ENCODE peak calls at places on chromosomes 16 and 17, in seven cellular contexts. A, Q, X, F, N, J and E are unnamed samples.

GRCh38 chr16:47016700-47017133 is 43.2 kb upstream of the DNAJA2 start:
- DNase-seq in A (no peak), Q (no peak), X (no peak), F (no peak), N (no peak), J (no peak), E (no peak)

GRCh38 chr17:82905130-82905529 is 65.3 kb upstream of the ZNF750 start:
- DNase-seq in A (no peak), Q (no peak), X (no peak), F (no peak), N (no peak), J (no peak), E (no peak)

GRCh38 chr16:10729649-10730048 is 14.0 kb upstream of the NUBP1 start:
- DNase-seq in A (peak), Q (no peak), X (peak), F (no peak), N (no peak), J (peak), E (no peak)

GRCh38 chr16:66950971-66951790 is 9.9 kb upstream of the CES3 start:
- DNase-seq in A (no peak), Q (no peak), X (no peak), F (no peak), N (no peak), J (no peak), E (no peak)

GRCh38 chr16:4615389-4616046 is 830 bp upstream of the UBALD1 start:
- DNase-seq in A (no peak), Q (peak), X (no peak), F (no peak), N (no peak), J (no peak), E (no peak)

GRCh38 chr17:2054262-2054739 is 602 bp upstream of the HIC1 start:
- DNase-seq in A (no peak), Q (no peak), X (peak), F (peak), N (no peak), J (no peak), E (no peak)

GRCh38 chr17:65154770-65155589 is 17.8 kb downstream of the RGS9 start:
- DNase-seq in A (no peak), Q (no peak), X (no peak), F (no peak), N (no peak), J (peak), E (peak)

GRCh38 chr17:64732336-64733006 is 70.4 kb upstream of the SMURF2 start:
- DNase-seq in A (peak), Q (no peak), X (no peak), F (no peak), N (no peak), J (peak), E (no peak)

GRCh38 chr17:28972437-28972836 is 21.1 kb upstream of the PHF12 start:
- DNase-seq in A (no peak), Q (no peak), X (no peak), F (no peak), N (no peak), J (no peak), E (no peak)

GRCh38 chr16:1556254-1556653 is 22.8 kb downstream of the TMEM204 start:
- DNase-seq in A (no peak), Q (no peak), X (no peak), F (no peak), N (no peak), J (no peak), E (no peak)

GRCh38 chr17:18225562-18226283 is at the start of gene LLGL1:
- DNase-seq in A (peak), Q (no peak), X (no peak), F (no peak), N (no peak), J (no peak), E (no peak)

GRCh38 chr16:82252582-82252981 is 82.6 kb upstream of the MPHOSPH6 start:
- DNase-seq in A (no peak), Q (no peak), X (no peak), F (no peak), N (no peak), J (no peak), E (no peak)

GRCh38 chr17:18070861-18071340 is 16.8 kb upstream of the DRG2 start:
- DNase-seq in A (no peak), Q (no peak), X (peak), F (no peak), N (peak), J (peak), E (no peak)

GRCh38 chr16:52912565-52913173 is 140.0 kb downstream of the CHD9NB start:
- DNase-seq in A (peak), Q (peak), X (peak), F (peak), N (peak), J (peak), E (peak)

GRCh38 chr16:14502256-14502875 is 127.7 kb downstream of the PARN start:
- DNase-seq in A (no peak), Q (no peak), X (no peak), F (no peak), N (no peak), J (no peak), E (no peak)

GRCh38 chr16:69855587-69855986 is 93.5 kb downstream of the WWP2 start:
- DNase-seq in A (no peak), Q (no peak), X (no peak), F (no peak), N (no peak), J (no peak), E (no peak)

GRCh38 chr17:81337449-81337848 is 42.3 kb upstream of the SLC38A10 start:
- DNase-seq in A (no peak), Q (peak), X (peak), F (peak), N (no peak), J (no peak), E (no peak)

GRCh38 chr16:89844739-89845339 is 16.6 kb downstream of the SPIRE2 start:
- DNase-seq in A (no peak), Q (no peak), X (no peak), F (no peak), N (no peak), J (no peak), E (no peak)

GRCh38 chr17:12927541-12928425 is 90.0 kb downstream of the ELAC2 start:
- DNase-seq in A (no peak), Q (no peak), X (no peak), F (no peak), N (no peak), J (no peak), E (no peak)

GRCh38 chr16:9713151-9713550 is 469.1 kb downstream of the GRIN2A start:
- DNase-seq in A (no peak), Q (no peak), X (peak), F (no peak), N (no peak), J (no peak), E (no peak)

GRCh38 chr17:45029758-45030423 is 21.5 kb downstream of the DCAKD start:
- DNase-seq in A (no peak), Q (no peak), X (no peak), F (no peak), N (no peak), J (no peak), E (no peak)

GRCh38 chr17:14604920-14605599 is 304.2 kb downstream of the HS3ST3B1 start:
- DNase-seq in A (peak), Q (peak), X (no peak), F (peak), N (no peak), J (no peak), E (no peak)
- H3K4me3 ChIP-seq in A (no peak), Q (no peak), X (no peak), F (no peak), N (no peak), J (no peak), E (no peak)

GRCh38 chr17:11900103-11900502 is 97.2 kb downstream of the ZNF18 start:
- DNase-seq in A (no peak), Q (no peak), X (no peak), F (no peak), N (no peak), J (no peak), E (no peak)

GRCh38 chr17:11901901-11902300 is 95.4 kb downstream of the ZNF18 start:
- DNase-seq in A (no peak), Q (no peak), X (no peak), F (no peak), N (no peak), J (no peak), E (no peak)

GRCh38 chr17:11900655-11901054 is 96.6 kb downstream of the ZNF18 start:
- DNase-seq in A (no peak), Q (no peak), X (no peak), F (no peak), N (no peak), J (no peak), E (no peak)

GRCh38 chr17:11898526-11899235 is 98.6 kb downstream of the ZNF18 start:
- DNase-seq in A (no peak), Q (no peak), X (no peak), F (no peak), N (no peak), J (no peak), E (no peak)

GRCh38 chr17:11899494-11899893 is 97.8 kb downstream of the ZNF18 start:
- DNase-seq in A (no peak), Q (no peak), X (peak), F (no peak), N (no peak), J (no peak), E (no peak)
- TF ChIP-seq CTCF in A (no peak), Q (no peak), X (peak), F (no peak), N (no peak), J (no peak), E (no peak)

DNA sequence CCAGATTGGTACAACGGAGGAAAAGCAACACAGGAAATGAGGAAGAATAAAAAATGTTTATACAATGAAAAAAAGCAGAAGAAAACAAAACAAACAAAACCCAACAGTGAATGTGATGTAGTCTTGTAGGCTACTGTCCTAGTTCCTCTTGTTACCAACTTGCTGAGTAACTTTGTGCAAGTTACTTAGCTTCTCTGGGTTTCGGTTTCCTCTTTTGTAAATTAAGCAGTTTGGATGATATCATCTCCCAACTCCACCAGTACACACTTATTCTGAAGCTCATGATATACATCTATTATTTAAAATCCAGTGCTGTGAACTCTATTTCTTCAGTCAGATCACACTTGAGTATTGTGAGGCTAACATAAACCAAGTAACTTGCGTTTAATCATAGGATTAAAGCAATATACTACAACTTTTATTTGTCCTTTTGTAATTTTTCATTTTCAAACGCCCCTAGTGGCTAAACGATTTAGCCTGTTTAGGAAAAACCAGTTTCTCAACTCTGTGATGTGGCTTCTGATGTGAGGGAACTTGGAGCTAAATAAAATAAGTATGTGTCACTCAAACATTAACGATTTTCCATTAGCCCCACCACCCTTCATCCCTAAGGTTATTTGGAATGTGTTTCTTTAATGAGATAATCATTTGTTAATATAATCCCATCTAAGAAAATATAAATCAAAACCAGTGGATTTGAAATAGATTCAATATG is 1.4 kb upstream of the UNK start:
- DNase-seq in A (no peak), Q (no peak), X (peak), F (peak), N (no peak), J (peak), E (no peak)
- H3K4me3 ChIP-seq in A (peak), Q (peak), X (no peak), F (no peak), N (no peak), J (peak), E (no peak)

GRCh38 chr16:29877266-29877961 is 14.4 kb upstream of the CDIPT start:
- DNase-seq in A (no peak), Q (peak), X (peak), F (no peak), N (no peak), J (peak), E (no peak)

GRCh38 chr16:29876186-29876577 is 13.2 kb upstream of the CDIPT start:
- DNase-seq in A (no peak), Q (no peak), X (peak), F (no peak), N (no peak), J (no peak), E (no peak)

GRCh38 chr16:29876578-29877249 is 13.7 kb upstream of the CDIPT start:
- DNase-seq in A (no peak), Q (no peak), X (peak), F (no peak), N (no peak), J (no peak), E (no peak)

GRCh38 chr16:29873319-29873718 is 10.3 kb upstream of the CDIPT start:
- DNase-seq in A (no peak), Q (no peak), X (no peak), F (no peak), N (no peak), J (no peak), E (no peak)

GRCh38 chr16:29875206-29875605 is 12.2 kb upstream of the CDIPT start:
- DNase-seq in A (no peak), Q (no peak), X (no peak), F (no peak), N (no peak), J (no peak), E (no peak)
- TF ChIP-seq CTCF in A (no peak), Q (no peak), X (no peak), F (no peak), N (no peak), J (no peak), E (no peak)

DNA sequence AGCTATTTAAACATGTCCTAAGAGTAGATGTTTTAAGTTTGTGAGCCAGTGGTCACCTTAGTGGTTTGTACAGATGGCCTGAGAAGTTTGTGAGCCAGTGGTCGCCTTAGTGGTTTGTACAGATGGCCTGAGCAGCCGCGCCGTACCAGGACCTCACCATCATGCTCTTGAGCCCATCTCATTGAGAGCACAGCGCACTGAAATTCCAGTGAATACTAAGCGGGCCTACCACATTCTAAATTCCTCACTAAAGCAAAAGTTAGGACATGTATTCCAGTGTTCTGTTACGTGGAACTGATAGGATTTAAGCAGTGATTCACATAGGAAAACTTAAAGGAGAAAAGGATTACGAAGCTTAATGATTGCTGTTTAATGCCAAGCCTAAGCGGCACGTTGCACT is 3.9 kb downstream of the USP10 start:
- DNase-seq in A (no peak), Q (no peak), X (no peak), F (no peak), N (no peak), J (no peak), E (no peak)
- H3K4me3 ChIP-seq in A (no peak), Q (no peak), X (no peak), F (no peak), N (no peak), J (no peak), E (no peak)

GRCh38 chr16:22946433-22946832 is 132.5 kb downstream of the HS3ST2 start:
- DNase-seq in A (no peak), Q (no peak), X (no peak), F (no peak), N (no peak), J (no peak), E (no peak)

GRCh38 chr16:22938647-22939046 is 124.7 kb downstream of the HS3ST2 start:
- DNase-seq in A (no peak), Q (no peak), X (no peak), F (no peak), N (no peak), J (no peak), E (no peak)

GRCh38 chr16:22941970-22942501 is 128.1 kb downstream of the HS3ST2 start:
- DNase-seq in A (no peak), Q (no peak), X (no peak), F (no peak), N (no peak), J (no peak), E (no peak)

GRCh38 chr16:22945361-22945760 is 131.4 kb downstream of the HS3ST2 start:
- DNase-seq in A (no peak), Q (no peak), X (no peak), F (no peak), N (no peak), J (no peak), E (no peak)

DNA sequence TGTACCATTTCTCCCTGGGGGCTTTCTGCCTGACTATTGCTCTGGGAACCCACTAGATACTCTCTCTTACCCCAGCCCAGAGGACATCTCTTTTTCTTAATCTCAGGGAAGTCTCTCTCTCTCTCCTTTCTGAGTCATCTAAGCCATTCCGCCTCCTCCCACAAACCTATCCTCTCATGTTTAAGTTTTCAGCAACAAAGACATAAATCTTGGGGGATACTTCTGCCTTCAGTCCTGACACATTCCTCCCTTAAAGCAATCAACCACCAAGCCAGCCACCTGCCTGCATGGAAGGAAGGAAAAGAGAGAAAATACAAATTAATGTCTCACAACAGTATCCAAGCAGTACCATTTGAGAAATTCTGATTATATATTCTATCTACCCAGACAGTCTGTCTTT is 128.8 kb downstream of the HS3ST2 start:
- DNase-seq in A (no peak), Q (no peak), X (no peak), F (no peak), N (no peak), J (no peak), E (no peak)
- TF ChIP-seq CTCF in A (no peak), Q (no peak), X (no peak), F (no peak), N (no peak), J (no peak), E (no peak)

DNA sequence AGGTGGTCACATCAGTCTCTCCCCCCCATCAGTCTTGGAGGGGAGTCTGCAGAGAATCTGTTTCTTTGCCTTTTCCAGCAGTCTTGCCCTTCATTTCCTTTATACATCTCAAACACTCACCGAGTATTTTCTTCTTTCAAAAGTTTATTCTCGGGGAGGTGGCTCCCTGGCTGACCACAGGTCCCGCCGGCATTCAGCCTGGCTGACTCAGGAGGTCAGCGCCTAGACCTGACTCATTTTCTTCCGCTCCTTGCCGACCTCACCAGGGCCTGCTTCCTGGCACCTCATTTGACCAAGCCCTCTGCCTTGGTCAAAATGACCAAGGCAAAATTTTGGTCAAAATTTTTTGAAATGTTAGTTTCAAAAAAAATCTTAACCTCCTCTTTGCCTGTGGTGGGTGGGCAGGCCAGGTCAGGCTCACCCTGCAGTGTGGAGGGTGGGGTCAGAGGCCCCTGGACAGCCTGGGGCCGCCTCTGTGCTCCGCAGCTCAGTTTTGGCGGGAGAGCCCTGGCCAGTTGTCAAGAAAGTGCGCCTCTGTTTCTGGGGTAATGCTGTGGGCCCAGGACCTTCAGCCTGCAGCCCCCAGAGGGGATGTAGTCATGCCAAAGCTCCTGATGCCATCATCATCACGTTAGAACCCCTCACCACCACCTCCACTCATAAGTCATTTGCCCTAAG is 165.6 kb downstream of the SPECC1 start:
- DNase-seq in A (no peak), Q (no peak), X (no peak), F (no peak), N (peak), J (no peak), E (no peak)
- H3K4me3 ChIP-seq in A (no peak), Q (no peak), X (no peak), F (no peak), N (no peak), J (no peak), E (no peak)

GRCh38 chr17:74233937-74234336 is 20.6 kb downstream of the TTYH2 start:
- DNase-seq in A (no peak), Q (no peak), X (no peak), F (no peak), N (no peak), J (no peak), E (no peak)
- TF ChIP-seq CTCF in A (no peak), Q (no peak), X (no peak), F (no peak), N (no peak), J (no peak), E (no peak)

GRCh38 chr17:690346-690745 is 24.3 kb downstream of the VPS53 start:
- DNase-seq in A (no peak), Q (no peak), X (no peak), F (no peak), N (no peak), J (no peak), E (no peak)
- H3K4me3 ChIP-seq in A (no peak), Q (no peak), X (no peak), F (no peak), N (no peak), J (no peak), E (no peak)